ENCODE peak calls at places on chromosome 2, in ten cellular contexts. S is HTR-8/SVneo; E is CD4-positive, alpha-beta T cell; C is suprapubic skin; N is posterior cingulate gyrus; Z is RWPE1; K is left cardiac atrium; J is LoVo; I is NCI-H1436; W is activated CD4-positive, CD25-positive, alpha-beta regulatory T cell treated with anti-CD3 and anti-CD28 coated beads, Interleukin-2, amount 50 U/mL, for 72 hours. M is an unnamed sample.

GRCh38 chr2:40957508-40957907 is 505.6 kb upstream of the SLC8A1 start:
- DNase-seq in I (no peak), N (no peak), S (no peak), Z (no peak), C (no peak), K (peak; percentile 14), W (no peak), E (no peak), J (no peak), M (peak; percentile 10)

GRCh38 chr2:150060341-150060740 is 427.1 kb downstream of the RND3 start:
- DNase-seq in W (no peak), J (no peak), I (no peak), S (no peak), E (no peak), Z (no peak), N (no peak), K (no peak), C (no peak), M (no peak)

GRCh38 chr2:200319587-200320337 is 13.3 kb downstream of the SPATS2L start:
- DNase-seq in J (no peak), W (no peak), I (no peak), C (no peak), E (no peak), K (no peak), S (peak; percentile 51), Z (peak; percentile 44), N (no peak), M (no peak)

GRCh38 chr2:143071185-143071876 is 57.9 kb upstream of the ARHGAP15 start:
- DNase-seq in I (no peak), W (no peak), S (no peak), Z (peak; percentile 50), E (no peak), C (no peak), N (no peak), K (no peak), J (no peak), M (no peak)

GRCh38 chr2:237572021-237572741 is 5.8 kb downstream of the PRLH start:
- DNase-seq in N (peak; percentile 89), I (peak; percentile 88), Z (peak; percentile 90), K (peak; percentile 93), W (peak; percentile 90), J (peak; percentile 83), S (peak; percentile 96), C (peak; percentile 94), E (peak; percentile 83), M (peak; percentile 88)

GRCh38 chr2:109470121-109470921 is 143.4 kb downstream of the SEPTIN10 start:
- DNase-seq in W (no peak), K (no peak), C (no peak), I (no peak), Z (peak; percentile 26), N (no peak), J (no peak), E (no peak), S (peak; percentile 82), M (peak; percentile 43)

GRCh38 chr2:135709992-135710391 is 31.7 kb upstream of the UBXN4 start:
- DNase-seq in Z (peak; percentile 50), S (peak; percentile 59), N (peak; percentile 79), W (peak; percentile 72), E (peak; percentile 64), K (peak; percentile 46), J (peak; percentile 23), C (peak; percentile 66), I (peak; percentile 27), M (peak; percentile 57)

GRCh38 chr2:196168181-196168580 is 3.2 kb downstream of the STK17B start:
- DNase-seq in I (no peak), E (no peak), C (no peak), N (no peak), Z (peak; percentile 54), W (no peak), K (no peak), J (no peak), S (no peak), M (no peak)

M was measured in left ventricle myocardium inferior.